ENCODE peak calls at places on chromosomes 12 and 14, in eight cellular contexts. V is hepatocyte; R is lower lobe of right lung; B is AG04450; T is stomach; L is ovary; G is PC-9; K is naive thymus-derived CD4-positive, alpha-beta T cell. Y is an unnamed sample.
A peak's percentile ranks its signal among the peaks of the same experiment; 100 is the strongest.

GRCh38 chr14:101068958-101069549 is 165.5 kb upstream of the RTL1 start:
- DNase-seq in V (no peak), R (peak; percentile 10), B (no peak), T (peak; percentile 21), L (peak; percentile 6), G (no peak), K (no peak), Y (no peak)

GRCh38 chr14:90105756-90106155 is 44.0 kb downstream of the KCNK13 start:
- DNase-seq in V (no peak), R (no peak), B (no peak), T (no peak), L (no peak), G (no peak), K (no peak), Y (peak; percentile 9)

GRCh38 chr12:123713398-123714301 is 1.5 kb downstream of the ATP6V0A2 start:
- DNase-seq in V (peak; percentile 46), R (no peak), B (no peak), T (peak; percentile 37), L (no peak), G (no peak), K (no peak), Y (no peak)

GRCh38 chr14:50605776-50606175 is 45.8 kb downstream of the ATL1 start:
- DNase-seq in V (no peak), R (no peak), B (no peak), T (no peak), L (no peak), G (no peak), K (no peak), Y (peak; percentile 16)

GRCh38 chr12:117067016-117067415 is 32.2 kb downstream of the TESC start:
- DNase-seq in V (peak; percentile 2), R (no peak), B (no peak), T (no peak), L (no peak), G (no peak), K (no peak), Y (no peak)

GRCh38 chr12:22121224-22121623 is 75.2 kb downstream of the CMAS start:
- DNase-seq in V (no peak), R (no peak), B (no peak), T (no peak), L (no peak), G (no peak), K (no peak), Y (no peak)

GRCh38 chr12:115042341-115042740 is 358.4 kb upstream of the TBX3 start:
- DNase-seq in V (no peak), R (no peak), B (no peak), T (no peak), L (no peak), G (no peak), K (no peak), Y (no peak)

GRCh38 chr12:49533331-49533730 is 5.5 kb upstream of the KCNH3 start:
- DNase-seq in V (no peak), R (no peak), B (no peak), T (peak; percentile 28), L (no peak), G (no peak), K (no peak), Y (no peak)

GRCh38 chr12:46179693-46180452 is 89.0 kb downstream of the SLC38A1 start:
- DNase-seq in V (no peak), R (no peak), B (no peak), T (no peak), L (no peak), G (no peak), K (no peak), Y (no peak)

GRCh38 chr14:22497671-22498093 is 91.3 kb downstream of the DAD1 start:
- DNase-seq in V (no peak), R (no peak), B (no peak), T (no peak), L (no peak), G (no peak), K (no peak), Y (no peak)

GRCh38 chr12:85278598-85279448 is 1.2 kb upstream of the ALX1 start:
- DNase-seq in V (no peak), R (peak; percentile 32), B (no peak), T (no peak), L (no peak), G (no peak), K (no peak), Y (no peak)

GRCh38 chr12:128042825-128043224 is 224.1 kb upstream of the TMEM132C start:
- DNase-seq in V (no peak), R (no peak), B (no peak), T (no peak), L (no peak), G (no peak), K (no peak), Y (no peak)

GRCh38 chr12:115455268-115455681 is 771.3 kb upstream of the TBX3 start:
- DNase-seq in V (peak; percentile 80), R (no peak), B (no peak), T (no peak), L (no peak), G (no peak), K (no peak), Y (no peak)

GRCh38 chr12:110135806-110136205 is 11.6 kb downstream of the IFT81 start:
- DNase-seq in V (no peak), R (no peak), B (no peak), T (no peak), L (no peak), G (no peak), K (no peak), Y (no peak)

GRCh38 chr12:110137786-110138185 is 13.6 kb downstream of the IFT81 start:
- DNase-seq in V (peak; percentile 33), R (no peak), B (no peak), T (no peak), L (no peak), G (no peak), K (no peak), Y (no peak)

GRCh38 chr12:110141389-110141788 is 17.2 kb downstream of the IFT81 start:
- DNase-seq in V (peak; percentile 29), R (no peak), B (peak; percentile 45), T (no peak), L (peak; percentile 52), G (no peak), K (no peak), Y (no peak)
- H3K27ac ChIP-seq in V (peak overlapping the region; percentile 70), R (no peak overlapping the region), B (peak overlapping the region; percentile 52), T (peak overlapping the region; percentile 40), L (peak overlapping the region; percentile 7), G (no peak overlapping the region), K (no peak overlapping the region), Y (no peak overlapping the region)

DNA sequence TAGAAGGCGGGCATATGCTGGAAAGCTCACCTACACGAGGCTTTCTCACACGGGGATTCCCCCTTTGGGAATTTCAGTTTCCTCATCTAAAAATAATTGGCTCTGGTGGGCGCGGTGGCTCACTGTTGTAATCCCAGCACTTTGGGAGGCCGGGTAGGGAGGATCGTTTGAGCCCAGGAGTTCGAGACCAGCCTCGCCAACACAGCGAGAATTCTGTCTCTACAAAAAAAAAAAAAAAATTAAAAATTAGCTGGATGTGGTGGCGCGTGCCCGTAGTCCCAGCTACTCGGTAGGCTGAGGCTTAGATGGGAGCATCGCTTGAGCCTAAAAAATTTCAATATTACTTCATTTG is 400 bp upstream of the NDUFA12 start:
- DNase-seq in V (no peak), R (no peak), B (no peak), T (no peak), L (no peak), G (no peak), K (no peak), Y (no peak)
- H3K4me3 ChIP-seq in V (no peak overlapping the region), R (peak overlapping the region; percentile 84), B (peak overlapping the region; percentile 90), T (peak overlapping the region; percentile 78), L (peak overlapping the region; percentile 74), G (peak overlapping the region; percentile 63), K (peak overlapping the region; percentile 72), Y (peak overlapping the region; percentile 94)

GRCh38 chr12:53532524-53533445 is 25.5 kb upstream of the NPFF start:
- DNase-seq in V (no peak), R (no peak), B (no peak), T (no peak), L (no peak), G (no peak), K (no peak), Y (no peak)
- H3K27ac ChIP-seq in V (no peak overlapping the region), R (no peak overlapping the region), B (no peak overlapping the region), T (no peak overlapping the region), L (no peak overlapping the region), G (no peak overlapping the region), K (no peak overlapping the region), Y (no peak overlapping the region)

GRCh38 chr12:57621497-57622292 is 10.5 kb downstream of the ARHGEF25 start:
- DNase-seq in V (peak; percentile 75), R (peak; percentile 74), B (no peak), T (peak; percentile 62), L (peak; percentile 55), G (no peak), K (no peak), Y (no peak)
- H3K4me3 ChIP-seq in V (peak overlapping the region; percentile 39), R (peak overlapping the region; percentile 52), B (peak overlapping the region; percentile 51), T (peak overlapping the region; percentile 41), L (peak overlapping the region; percentile 27), G (no peak overlapping the region), K (peak overlapping the region; percentile 54), Y (peak overlapping the region; percentile 40)

GRCh38 chr14:31456841-31457664 is at the start of gene DTD2:
- DNase-seq in V (peak; percentile 98), R (peak; percentile 96), B (peak; percentile 79), T (peak; percentile 96), L (peak; percentile 93), G (peak; percentile 81), K (peak; percentile 80), Y (peak; percentile 83)
- H3K27ac ChIP-seq in V (peak within 1 kb of the TSS; percentile 94), R (peak within 1 kb of the TSS; percentile 91), B (peak within 1 kb of the TSS; percentile 83), T (peak within 1 kb of the TSS; percentile 91), L (peak within 1 kb of the TSS; percentile 84), G (peak within 1 kb of the TSS; percentile 68), K (peak within 1 kb of the TSS; percentile 77), Y (peak within 1 kb of the TSS; percentile 81)

DNA sequence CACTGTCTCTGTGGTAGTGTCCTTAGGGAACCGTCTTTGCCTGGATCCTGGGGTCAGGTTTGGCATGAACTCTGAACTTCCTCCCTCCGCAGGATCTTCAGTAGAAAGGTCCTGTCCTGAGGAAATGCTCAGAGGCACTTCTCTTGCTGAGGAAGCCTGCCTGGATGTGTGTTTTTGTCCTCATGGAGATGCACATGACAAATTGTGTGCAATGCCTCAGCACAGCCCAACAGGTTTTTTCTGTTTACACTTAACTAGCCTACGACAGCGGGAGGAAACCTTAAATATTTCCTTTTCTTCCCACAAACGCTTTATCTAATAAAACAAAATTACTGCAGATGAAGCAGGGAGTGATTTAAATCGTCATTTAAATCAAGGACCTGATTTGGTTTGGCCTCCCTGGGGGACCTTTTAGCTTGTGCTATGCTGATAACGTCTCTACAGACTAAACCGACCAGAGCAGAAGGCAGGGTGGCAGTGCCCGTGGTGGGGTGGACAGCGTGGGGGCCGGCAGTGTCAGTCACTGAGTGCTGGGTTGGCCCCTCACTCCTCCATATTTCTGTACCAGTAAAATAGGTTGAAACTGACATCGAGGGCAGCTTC is 18.5 kb downstream of the FBXL14 start:
- DNase-seq in V (peak; percentile 40), R (no peak), B (no peak), T (no peak), L (no peak), G (peak; percentile 31), K (no peak), Y (no peak)
- H3K4me3 ChIP-seq in V (no peak overlapping the region), R (peak overlapping the region; percentile 27), B (peak overlapping the region; percentile 34), T (peak overlapping the region; percentile 19), L (peak overlapping the region; percentile 20), G (no peak overlapping the region), K (no peak overlapping the region), Y (no peak overlapping the region)

DNA sequence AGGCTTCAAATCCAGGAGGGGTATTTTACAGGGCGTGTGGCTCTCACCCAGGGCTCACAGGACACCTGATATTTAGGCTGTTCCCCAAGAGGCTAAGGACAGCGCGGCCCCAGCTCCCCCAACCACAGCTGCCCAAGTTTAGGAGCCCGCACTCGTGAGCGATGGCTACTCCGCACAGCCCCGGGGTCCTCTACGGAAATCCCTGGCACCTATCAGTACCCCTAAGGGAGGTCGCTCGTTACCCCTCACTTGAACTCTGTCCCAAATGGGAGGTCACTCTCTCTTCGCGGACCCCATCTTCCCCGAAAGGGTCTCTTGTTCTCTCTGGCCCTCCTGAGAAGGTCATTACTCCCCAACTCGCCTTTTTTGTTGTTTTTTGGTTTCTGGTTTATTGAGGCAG is 708 bp upstream of the P2RX4 start:
- DNase-seq in V (no peak), R (no peak), B (no peak), T (no peak), L (no peak), G (no peak), K (no peak), Y (no peak)
- H3K27ac ChIP-seq in V (peak overlapping the region; percentile 96), R (peak overlapping the region; percentile 95), B (no peak overlapping the region), T (peak overlapping the region; percentile 86), L (peak overlapping the region; percentile 91), G (no peak overlapping the region), K (peak overlapping the region; percentile 89), Y (no peak overlapping the region)